ENCODE peak calls at places on chromosome 17, in nine cellular contexts. U, P, J, Y, G, O, X, M and S are unnamed samples.

GRCh38 chr17:76697702-76698465 is 12.9 kb downstream of the MXRA7 start:
- DNase-seq in U (no peak), P (peak), J (peak), Y (no peak), G (no peak), O (no peak), X (peak), M (no peak), S (no peak)

GRCh38 chr17:74490716-74491115 is 24.3 kb downstream of the CD300A start:
- DNase-seq in U (no peak), P (no peak), J (no peak), Y (no peak), G (no peak), O (peak), X (no peak), M (no peak), S (no peak)

GRCh38 chr17:53950207-53950857 is 127.6 kb downstream of the KIF2B start:
- DNase-seq in U (no peak), P (no peak), J (no peak), Y (no peak), G (no peak), O (no peak), X (no peak), M (peak), S (no peak)

GRCh38 chr17:39001703-39002637 is 34.8 kb upstream of the FBXO47 start:
- DNase-seq in U (no peak), P (peak), J (peak), Y (peak), G (no peak), O (no peak), X (peak), M (peak), S (no peak)

GRCh38 chr17:10048951-10049350 is 143.9 kb upstream of the RCVRN start:
- DNase-seq in U (no peak), P (no peak), J (no peak), Y (no peak), G (no peak), O (no peak), X (peak), M (no peak), S (no peak)

GRCh38 chr17:44794699-44795413 is 35.2 kb downstream of the GJC1 start:
- DNase-seq in U (no peak), P (peak), J (peak), Y (no peak), G (no peak), O (no peak), X (peak), M (peak), S (no peak)

GRCh38 chr17:8192070-8192815 is 2.3 kb upstream of the BORCS6 start:
- DNase-seq in U (no peak), P (peak), J (peak), Y (peak), G (peak), O (peak), X (peak), M (peak), S (peak)

GRCh38 chr17:4506892-4507291 is 8.2 kb downstream of the SPNS2 start:
- DNase-seq in U (no peak), P (no peak), J (no peak), Y (no peak), G (no peak), O (no peak), X (no peak), M (no peak), S (no peak)

GRCh38 chr17:1720856-1721386 is 3.6 kb upstream of the WDR81 start:
- DNase-seq in U (peak), P (peak), J (peak), Y (no peak), G (no peak), O (no peak), X (peak), M (peak), S (peak)

GRCh38 chr17:52995127-52995526 is 827.6 kb upstream of the KIF2B start:
- DNase-seq in U (no peak), P (no peak), J (no peak), Y (no peak), G (no peak), O (no peak), X (no peak), M (no peak), S (no peak)

GRCh38 chr17:1904273-1905052 is 74.7 kb downstream of the RPA1 start:
- DNase-seq in U (no peak), P (no peak), J (no peak), Y (no peak), G (no peak), O (peak), X (no peak), M (no peak), S (peak)

GRCh38 chr17:8470447-8471047 is 34.9 kb downstream of the NDEL1 start:
- DNase-seq in U (no peak), P (peak), J (no peak), Y (no peak), G (no peak), O (no peak), X (peak), M (no peak), S (no peak)